ENCODE peak calls at places on chromosomes 3 and 15, in eight cellular contexts. X is HL-60; C is fibroblast of the aortic adventitia; A is EH; T is EL; R is stimulated activated CD4-positive, alpha-beta T cell treated with anti-CD3 and anti-CD28 coated beads, Interleukin-15, amount 100 ng/mL, for 1 hour; J is GOT3; U is kidney tubule cell. F is an unnamed sample.

GRCh38 chr3:13133011-13133410 is 59.8 kb upstream of the IQSEC1 start:
- DNase-seq in X (no peak), C (no peak), A (no peak), T (no peak), R (no peak), J (no peak), U (no peak), F (no peak)

GRCh38 chr3:120820748-120821147 is 78.2 kb downstream of the GTF2E1 start:
- DNase-seq in X (no peak), C (no peak), A (no peak), T (no peak), R (no peak), J (no peak), U (no peak), F (no peak)

GRCh38 chr3:115930922-115931321 is 307.6 kb downstream of the GAP43 start:
- DNase-seq in X (no peak), C (no peak), A (no peak), T (no peak), R (no peak), J (no peak), U (peak; percentile 20), F (no peak)

GRCh38 chr3:41137686-41138111 is 61.6 kb upstream of the CTNNB1 start:
- DNase-seq in X (peak; percentile 25), C (no peak), A (no peak), T (peak; percentile 7), R (no peak), J (no peak), U (peak; percentile 83), F (no peak)

GRCh38 chr15:49876401-49877038 is 242.5 kb downstream of the ATP8B4 start:
- DNase-seq in X (no peak), C (peak; percentile 68), A (no peak), T (no peak), R (no peak), J (no peak), U (peak; percentile 10), F (no peak)

GRCh38 chr3:156547637-156548036 is 7.3 kb downstream of the SSR3 start:
- DNase-seq in X (no peak), C (peak; percentile 54), A (peak; percentile 57), T (peak; percentile 36), R (no peak), J (no peak), U (peak; percentile 60), F (no peak)

GRCh38 chr3:174035317-174035886 is 637.9 kb downstream of the NLGN1 start:
- DNase-seq in X (no peak), C (no peak), A (no peak), T (no peak), R (no peak), J (no peak), U (no peak), F (no peak)

GRCh38 chr15:92533298-92533697 is 122.3 kb downstream of the FAM174B start:
- DNase-seq in X (no peak), C (no peak), A (no peak), T (no peak), R (no peak), J (no peak), U (no peak), F (no peak)

GRCh38 chr3:31066999-31067398 is 172.5 kb upstream of the GADL1 start:
- DNase-seq in X (no peak), C (peak; percentile 99), A (peak; percentile 94), T (peak; percentile 93), R (no peak), J (peak; percentile 21), U (peak; percentile 73), F (peak; percentile 5)

GRCh38 chr3:134665243-134665642 is 14.4 kb upstream of the KY start:
- DNase-seq in X (no peak), C (no peak), A (no peak), T (no peak), R (no peak), J (no peak), U (no peak), F (no peak)

GRCh38 chr15:75843618-75844610 is 667 bp downstream of the UBE2Q2 start:
- DNase-seq in X (peak; percentile 39), C (peak; percentile 49), A (peak; percentile 63), T (peak; percentile 57), R (peak; percentile 19), J (peak; percentile 27), U (peak; percentile 62), F (peak; percentile 71)

GRCh38 chr15:71219101-71219500 is 103.8 kb downstream of the THSD4 start:
- DNase-seq in X (no peak), C (peak; percentile 48), A (no peak), T (no peak), R (no peak), J (no peak), U (no peak), F (no peak)

GRCh38 chr15:51775967-51776816 is 24.8 kb downstream of the TMOD2 start:
- DNase-seq in X (peak; percentile 59), C (peak; percentile 57), A (peak; percentile 52), T (peak; percentile 34), R (no peak), J (no peak), U (peak; percentile 59), F (peak; percentile 26)

GRCh38 chr15:92906563-92907081 is 6.5 kb downstream of the CHD2 start:
- DNase-seq in X (no peak), C (peak; percentile 62), A (peak; percentile 36), T (peak; percentile 37), R (no peak), J (no peak), U (peak; percentile 92), F (peak; percentile 88)

GRCh38 chr3:193982258-193982659 is 153.7 kb upstream of the HES1 start:
- DNase-seq in X (no peak), C (peak; percentile 92), A (peak; percentile 22), T (no peak), R (no peak), J (peak; percentile 76), U (peak; percentile 60), F (peak; percentile 19)

GRCh38 chr3:66378256-66378655 is 122.6 kb downstream of the LRIG1 start:
- DNase-seq in X (no peak), C (peak; percentile 13), A (peak; percentile 13), T (peak; percentile 21), R (no peak), J (no peak), U (no peak), F (no peak)

GRCh38 chr3:42300013-42300412 is 34.0 kb upstream of the CCK start:
- DNase-seq in X (peak; percentile 9), C (peak; percentile 45), A (peak; percentile 51), T (peak; percentile 39), R (no peak), J (no peak), U (peak; percentile 31), F (peak; percentile 10)

F was measured in Caki2.